ENCODE peak calls at places on chromosomes 4 and X, in six cellular contexts. One of them, this sample, is unnamed.

GRCh38 chr4:85166318-85166717 is 199.8 kb upstream of the WDFY3 start:
- DNase-seq in NCI-H2081 treated with DMSO at 0.1 percent for 48 hours: no peak
- DNase-seq in Calu3: no peak
- DNase-seq in activated CD4-positive, alpha-beta T cell treated with anti-CD3 and anti-CD28 coated beads, Interleukin-2, amount 50 U/mL, for 1 hour: no peak
- DNase-seq in NCI-H2107: no peak
- DNase-seq in T-helper 2 cell: no peak
- DNase-seq in this sample: no peak

GRCh38 chrX:39721570-39722279 is 376.0 kb downstream of the BCOR start:
- DNase-seq in NCI-H2081 treated with DMSO at 0.1 percent for 48 hours: no peak
- DNase-seq in Calu3: no peak
- DNase-seq in activated CD4-positive, alpha-beta T cell treated with anti-CD3 and anti-CD28 coated beads, Interleukin-2, amount 50 U/mL, for 1 hour: no peak
- DNase-seq in NCI-H2107: no peak
- DNase-seq in T-helper 2 cell: no peak
- DNase-seq in this sample: peak

GRCh38 chr4:23290656-23291055 is 597.9 kb downstream of the GBA3 start:
- DNase-seq in NCI-H2081 treated with DMSO at 0.1 percent for 48 hours: no peak
- DNase-seq in Calu3: no peak
- DNase-seq in activated CD4-positive, alpha-beta T cell treated with anti-CD3 and anti-CD28 coated beads, Interleukin-2, amount 50 U/mL, for 1 hour: no peak
- DNase-seq in NCI-H2107: no peak
- DNase-seq in T-helper 2 cell: no peak
- DNase-seq in this sample: peak

GRCh38 chr4:11182031-11182430 is 246.7 kb downstream of the HS3ST1 start:
- DNase-seq in NCI-H2081 treated with DMSO at 0.1 percent for 48 hours: no peak
- DNase-seq in Calu3: no peak
- DNase-seq in activated CD4-positive, alpha-beta T cell treated with anti-CD3 and anti-CD28 coated beads, Interleukin-2, amount 50 U/mL, for 1 hour: no peak
- DNase-seq in NCI-H2107: no peak
- DNase-seq in T-helper 2 cell: no peak
- DNase-seq in this sample: no peak

GRCh38 chr4:172892300-172892699 is 276.3 kb upstream of the GALNT7 start:
- DNase-seq in NCI-H2081 treated with DMSO at 0.1 percent for 48 hours: no peak
- DNase-seq in Calu3: peak
- DNase-seq in activated CD4-positive, alpha-beta T cell treated with anti-CD3 and anti-CD28 coated beads, Interleukin-2, amount 50 U/mL, for 1 hour: no peak
- DNase-seq in NCI-H2107: no peak
- DNase-seq in T-helper 2 cell: peak
- DNase-seq in this sample: peak

GRCh38 chrX:150234126-150234525 is 129.0 kb upstream of the MAMLD1 start:
- DNase-seq in NCI-H2081 treated with DMSO at 0.1 percent for 48 hours: no peak
- DNase-seq in Calu3: no peak
- DNase-seq in activated CD4-positive, alpha-beta T cell treated with anti-CD3 and anti-CD28 coated beads, Interleukin-2, amount 50 U/mL, for 1 hour: no peak
- DNase-seq in NCI-H2107: no peak
- DNase-seq in T-helper 2 cell: no peak
- DNase-seq in this sample: no peak

GRCh38 chr4:14023901-14024300 is 396.4 kb upstream of the BOD1L1 start:
- DNase-seq in NCI-H2081 treated with DMSO at 0.1 percent for 48 hours: no peak
- DNase-seq in Calu3: no peak
- DNase-seq in activated CD4-positive, alpha-beta T cell treated with anti-CD3 and anti-CD28 coated beads, Interleukin-2, amount 50 U/mL, for 1 hour: no peak
- DNase-seq in NCI-H2107: no peak
- DNase-seq in T-helper 2 cell: no peak
- DNase-seq in this sample: no peak

GRCh38 chrX:15399901-15400500 is 15.8 kb upstream of the VEGFD start:
- DNase-seq in NCI-H2081 treated with DMSO at 0.1 percent for 48 hours: no peak
- DNase-seq in Calu3: no peak
- DNase-seq in activated CD4-positive, alpha-beta T cell treated with anti-CD3 and anti-CD28 coated beads, Interleukin-2, amount 50 U/mL, for 1 hour: no peak
- DNase-seq in NCI-H2107: no peak
- DNase-seq in T-helper 2 cell: no peak
- DNase-seq in this sample: no peak

GRCh38 chr4:176241703-176242102 is 27.3 kb downstream of the ASB5 start:
- DNase-seq in NCI-H2081 treated with DMSO at 0.1 percent for 48 hours: no peak
- DNase-seq in Calu3: no peak
- DNase-seq in activated CD4-positive, alpha-beta T cell treated with anti-CD3 and anti-CD28 coated beads, Interleukin-2, amount 50 U/mL, for 1 hour: no peak
- DNase-seq in NCI-H2107: no peak
- DNase-seq in T-helper 2 cell: no peak
- DNase-seq in this sample: no peak

GRCh38 chr4:56613101-56613862 is 67.8 kb downstream of the HOPX start:
- DNase-seq in NCI-H2081 treated with DMSO at 0.1 percent for 48 hours: no peak
- DNase-seq in Calu3: no peak
- DNase-seq in activated CD4-positive, alpha-beta T cell treated with anti-CD3 and anti-CD28 coated beads, Interleukin-2, amount 50 U/mL, for 1 hour: no peak
- DNase-seq in NCI-H2107: no peak
- DNase-seq in T-helper 2 cell: no peak
- DNase-seq in this sample: peak

This sample was measured in fibroblast of lung.